ENCODE peak calls at places on chromosomes 12 and 14, in six cellular contexts. Q, Z, R, W, E and I are unnamed samples.

GRCh38 chr14:68806526-68807147 is 13.8 kb upstream of the ZFP36L1 start:
- DNase-seq in E (no peak), R (no peak), Q (no peak), W (no peak), Z (peak; percentile 36), I (no peak)

GRCh38 chr12:122052285-122052684 is 26.3 kb upstream of the MLXIP start:
- DNase-seq in R (no peak), Q (peak; percentile 37), W (no peak), Z (no peak), E (no peak), I (no peak)

GRCh38 chr12:98572010-98572409 is 21.5 kb upstream of the SLC25A3 start:
- DNase-seq in W (no peak), E (peak; percentile 26), Z (no peak), R (no peak), Q (no peak), I (no peak)

GRCh38 chr14:68781161-68782021 is 11.5 kb downstream of the ZFP36L1 start:
- DNase-seq in W (peak; percentile 87), Q (peak; percentile 68), R (peak; percentile 3), E (no peak), Z (no peak), I (no peak)

GRCh38 chr14:102893452-102893851 is 29.0 kb upstream of the AMN start:
- DNase-seq in W (no peak), Z (no peak), E (no peak), R (peak; percentile 79), Q (peak; percentile 60), I (peak; percentile 44)

GRCh38 chr12:69821441-69822204 is 3.4 kb upstream of the MYRFL start:
- DNase-seq in E (no peak), R (no peak), Z (no peak), W (no peak), Q (peak; percentile 49), I (no peak)

GRCh38 chr12:130846386-130846785 is 7.3 kb upstream of the STX2 start:
- DNase-seq in Z (no peak), Q (no peak), W (no peak), E (no peak), R (no peak), I (no peak)

GRCh38 chr12:48542300-48542928 is 17.0 kb downstream of the OR8S1 start:
- DNase-seq in Q (peak; percentile 10), R (no peak), E (peak; percentile 45), Z (peak; percentile 4), W (peak; percentile 47), I (peak; percentile 13)

GRCh38 chr12:105256011-105256410 is 20.0 kb upstream of the APPL2 start:
- DNase-seq in Z (no peak), Q (no peak), E (no peak), R (no peak), W (no peak), I (no peak)

GRCh38 chr12:2845280-2845679 is 10.4 kb upstream of the NRIP2 start:
- DNase-seq in R (no peak), Z (no peak), W (no peak), E (peak; percentile 37), Q (no peak), I (peak; percentile 50)

GRCh38 chr12:14418526-14418925 is 53.0 kb downstream of the ATF7IP start:
- DNase-seq in E (no peak), W (no peak), R (no peak), Z (no peak), Q (no peak), I (no peak)

GRCh38 chr12:122072031-122072970 is 6.3 kb upstream of the MLXIP start:
- DNase-seq in E (peak; percentile 26), Q (peak; percentile 61), W (no peak), Z (peak; percentile 90), R (peak; percentile 63), I (peak; percentile 80)

GRCh38 chr12:10101042-10101579 is 2.3 kb upstream of the CLEC1A start:
- DNase-seq in R (no peak), E (no peak), Q (no peak), W (no peak), Z (no peak), I (no peak)

GRCh38 chr12:27879708-27880107 is 92.8 kb downstream of the PTHLH start:
- DNase-seq in Z (no peak), R (no peak), Q (no peak), E (no peak), W (no peak), I (no peak)

GRCh38 chr12:114938487-114939210 is 254.7 kb upstream of the TBX3 start:
- DNase-seq in W (no peak), E (peak; percentile 15), Q (no peak), R (no peak), Z (no peak), I (no peak)

GRCh38 chr12:104738841-104739642 is 219.0 kb downstream of the SLC41A2 start:
- DNase-seq in R (no peak), Z (peak; percentile 66), Q (no peak), E (no peak), W (no peak), I (no peak)

GRCh38 chr12:32906407-32907165 is 10.0 kb upstream of the PKP2 start:
- DNase-seq in R (no peak), W (no peak), E (no peak), Q (no peak), Z (no peak), I (no peak)

GRCh38 chr14:106378191-106378590 is 851.8 kb downstream of the TMEM121 start:
- DNase-seq in W (no peak), Z (no peak), E (no peak), Q (no peak), R (no peak), I (no peak)

GRCh38 chr14:90815817-90816662 is at the start of gene TTC7B:
- DNase-seq in W (no peak), Q (peak; percentile 30), E (peak; percentile 86), Z (peak; percentile 34), R (no peak), I (no peak)

GRCh38 chr12:116381744-116382455 is 104.4 kb upstream of the MED13L start:
- DNase-seq in Z (no peak), W (no peak), E (peak; percentile 92), Q (no peak), R (no peak), I (no peak)

GRCh38 chr14:101001311-101002069 is 98.0 kb upstream of the RTL1 start:
- DNase-seq in W (no peak), Q (no peak), E (no peak), R (no peak), Z (no peak), I (no peak)

GRCh38 chr12:39127401-39127800 is 222.0 kb upstream of the CPNE8 start:
- DNase-seq in R (no peak), E (no peak), Q (no peak), W (no peak), Z (no peak), I (no peak)

GRCh38 chr14:67447033-67447381 is 35.0 kb upstream of the PLEK2 start:
- DNase-seq in R (no peak), E (no peak), Z (no peak), Q (no peak), W (no peak), I (no peak)

GRCh38 chr12:57210926-57211700 is 5.5 kb upstream of the NXPH4 start:
- DNase-seq in Q (no peak), R (no peak), W (no peak), Z (no peak), E (no peak), I (no peak)

GRCh38 chr14:37596790-37597189 is 1.4 kb downstream of the TTC6 start:
- DNase-seq in Z (no peak), Q (no peak), E (peak; percentile 14), W (no peak), R (no peak), I (no peak)

GRCh38 chr12:104578453-104578852 is 121.7 kb downstream of the CHST11 start:
- DNase-seq in E (peak; percentile 11), R (no peak), Z (no peak), Q (no peak), W (no peak), I (no peak)

GRCh38 chr14:68266998-68267397 is 447.4 kb downstream of the RAD51B start:
- DNase-seq in E (no peak), R (no peak), Q (no peak), Z (no peak), W (no peak), I (no peak)

GRCh38 chr12:1289371-1290155 is 298.5 kb downstream of the ERC1 start:
- DNase-seq in W (no peak), R (no peak), Z (no peak), Q (no peak), E (no peak), I (no peak)
- H3K27ac ChIP-seq in W (no peak overlapping the region), R (no peak overlapping the region), Z (no peak overlapping the region), Q (no peak overlapping the region), E (no peak overlapping the region), I (no peak overlapping the region)

GRCh38 chr14:105059917-105060565 is 5.2 kb downstream of the GPR132 start:
- DNase-seq in Z (no peak), Q (no peak), W (no peak), E (no peak), R (no peak), I (no peak)
- H3K4me3 ChIP-seq in Z (no peak overlapping the region), Q (no peak overlapping the region), W (peak overlapping the region; percentile 99), E (no peak overlapping the region), R (no peak overlapping the region), I (no peak overlapping the region)

DNA sequence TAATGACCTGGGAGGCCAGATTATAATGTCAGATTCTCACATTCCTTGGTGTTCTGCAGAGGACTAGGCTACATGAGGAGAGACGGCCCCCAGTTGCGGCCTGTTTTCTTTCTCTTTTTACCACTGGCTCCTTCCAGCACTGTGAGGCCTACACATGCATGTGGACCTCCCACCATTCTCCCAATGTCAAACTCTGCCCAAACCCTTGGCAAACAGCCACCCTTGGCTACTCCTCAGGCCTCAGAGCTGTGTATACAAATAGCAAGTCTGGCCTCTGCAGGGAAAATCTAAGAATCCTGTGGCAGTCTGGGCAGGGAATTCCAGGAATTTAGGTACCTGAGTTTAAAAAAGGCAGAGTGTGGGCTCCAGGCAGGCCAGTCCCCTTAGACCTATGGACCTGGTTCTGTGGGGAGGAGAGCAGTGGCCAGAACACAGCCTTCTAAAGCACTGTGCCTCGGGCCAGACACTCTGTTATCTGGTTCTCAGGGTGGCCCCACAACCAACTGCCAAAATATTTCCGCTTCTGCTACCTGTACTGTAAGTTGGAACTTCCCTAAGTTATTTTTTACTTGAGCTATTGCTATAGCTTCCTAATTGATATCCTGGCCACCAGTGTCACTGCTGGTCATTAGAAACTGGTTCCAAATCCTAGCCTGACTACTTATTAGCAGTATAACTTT is 19.9 kb upstream of the NEDD1 start:
- DNase-seq in E (no peak), Q (no peak), Z (peak; percentile 65), W (no peak), R (no peak), I (peak; percentile 28)
- H3K27ac ChIP-seq in E (no peak overlapping the region), Q (no peak overlapping the region), Z (no peak overlapping the region), W (no peak overlapping the region), R (no peak overlapping the region), I (no peak overlapping the region)

DNA sequence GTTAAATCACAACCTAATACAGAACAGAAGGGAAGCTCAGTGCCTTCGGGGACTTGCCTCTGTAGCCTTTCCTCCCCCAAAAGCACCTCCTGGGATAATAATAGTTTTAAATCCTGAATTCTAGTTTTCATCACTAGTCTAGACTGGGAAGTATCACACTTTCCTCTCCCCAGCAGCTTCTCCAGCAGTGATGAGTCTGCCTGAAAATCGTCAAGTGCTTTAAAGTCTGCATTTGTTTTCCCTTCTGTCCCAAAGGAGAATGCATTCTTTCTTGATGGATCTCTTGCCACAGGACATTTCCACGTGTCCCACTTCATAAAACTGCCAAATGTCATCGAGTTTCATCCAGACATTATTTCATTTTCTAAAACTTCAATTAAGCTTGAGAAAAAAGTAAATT is 15.0 kb downstream of the CSRP2 start:
- DNase-seq in E (no peak), Z (no peak), W (no peak), Q (no peak), R (no peak), I (no peak)
- H3K4me3 ChIP-seq in E (no peak overlapping the region), Z (no peak overlapping the region), W (no peak overlapping the region), Q (no peak overlapping the region), R (no peak overlapping the region), I (no peak overlapping the region)